ENCODE peak calls at places on chromosomes 2 and 18, in nine cellular contexts. One of them, this sample, is unnamed.

GRCh38 chr18:39843546-39843945 is 2111.5 kb upstream of the PIK3C3 start:
- DNase-seq in AG09309: no peak
- DNase-seq in cardiac muscle cell: no peak
- DNase-seq in hepatocyte: no peak
- DNase-seq in tibial artery: no peak
- DNase-seq in AG09319: no peak
- DNase-seq in RWPE1: no peak
- DNase-seq in A549: no peak
- DNase-seq in B cell: no peak
- DNase-seq in this sample: no peak

GRCh38 chr18:22704627-22704918 is 228.6 kb upstream of the RBBP8 start:
- DNase-seq in AG09309: no peak
- DNase-seq in cardiac muscle cell: no peak
- DNase-seq in hepatocyte: no peak
- DNase-seq in tibial artery: no peak
- DNase-seq in AG09319: no peak
- DNase-seq in RWPE1: no peak
- DNase-seq in A549: no peak
- DNase-seq in B cell: no peak
- DNase-seq in this sample: no peak

GRCh38 chr2:151071382-151071781 is 190.3 kb downstream of the RBM43 start:
- DNase-seq in AG09309: peak
- DNase-seq in cardiac muscle cell: peak
- DNase-seq in hepatocyte: peak
- DNase-seq in tibial artery: no peak
- DNase-seq in AG09319: no peak
- DNase-seq in RWPE1: no peak
- DNase-seq in A549: peak
- DNase-seq in B cell: no peak
- DNase-seq in this sample: no peak

GRCh38 chr18:36352384-36352783 is 54.9 kb downstream of the FHOD3 start:
- DNase-seq in AG09309: peak
- DNase-seq in cardiac muscle cell: peak
- DNase-seq in hepatocyte: peak
- DNase-seq in tibial artery: peak
- DNase-seq in AG09319: peak
- DNase-seq in RWPE1: peak
- DNase-seq in A549: peak
- DNase-seq in B cell: no peak
- DNase-seq in this sample: no peak

GRCh38 chr2:149031396-149031795 is 7.1 kb upstream of the LYPD6B start:
- DNase-seq in AG09309: no peak
- DNase-seq in cardiac muscle cell: no peak
- DNase-seq in hepatocyte: no peak
- DNase-seq in tibial artery: no peak
- DNase-seq in AG09319: no peak
- DNase-seq in RWPE1: no peak
- DNase-seq in A549: no peak
- DNase-seq in B cell: no peak
- DNase-seq in this sample: peak

GRCh38 chr18:79567481-79568147 is 112.0 kb upstream of the CTDP1 start:
- DNase-seq in AG09309: peak
- DNase-seq in cardiac muscle cell: peak
- DNase-seq in hepatocyte: peak
- DNase-seq in tibial artery: no peak
- DNase-seq in AG09319: peak
- DNase-seq in RWPE1: peak
- DNase-seq in A549: no peak
- DNase-seq in B cell: no peak
- DNase-seq in this sample: peak

GRCh38 chr18:37362158-37362890 is 203.3 kb downstream of the CELF4 start:
- DNase-seq in AG09309: no peak
- DNase-seq in cardiac muscle cell: no peak
- DNase-seq in hepatocyte: no peak
- DNase-seq in tibial artery: no peak
- DNase-seq in AG09319: no peak
- DNase-seq in RWPE1: no peak
- DNase-seq in A549: no peak
- DNase-seq in B cell: no peak
- DNase-seq in this sample: no peak

GRCh38 chr2:137942037-137942784 is 22.1 kb upstream of the HNMT start:
- DNase-seq in AG09309: no peak
- DNase-seq in cardiac muscle cell: peak
- DNase-seq in hepatocyte: no peak
- DNase-seq in tibial artery: no peak
- DNase-seq in AG09319: no peak
- DNase-seq in RWPE1: no peak
- DNase-seq in A549: peak
- DNase-seq in B cell: no peak
- DNase-seq in this sample: no peak

GRCh38 chr2:11559066-11559785 is 25.4 kb downstream of the GREB1 start:
- DNase-seq in AG09309: no peak
- DNase-seq in cardiac muscle cell: no peak
- DNase-seq in hepatocyte: no peak
- DNase-seq in tibial artery: peak
- DNase-seq in AG09319: no peak
- DNase-seq in RWPE1: no peak
- DNase-seq in A549: no peak
- DNase-seq in B cell: no peak
- DNase-seq in this sample: no peak

GRCh38 chr2:54289942-54290702 is 34.1 kb upstream of the TSPYL6 start:
- DNase-seq in AG09309: no peak
- DNase-seq in cardiac muscle cell: no peak
- DNase-seq in hepatocyte: no peak
- DNase-seq in tibial artery: no peak
- DNase-seq in AG09319: no peak
- DNase-seq in RWPE1: no peak
- DNase-seq in A549: no peak
- DNase-seq in B cell: no peak
- DNase-seq in this sample: no peak

GRCh38 chr2:1430491-1430890 is 17.2 kb downstream of the TPO start:
- DNase-seq in AG09309: no peak
- DNase-seq in cardiac muscle cell: no peak
- DNase-seq in hepatocyte: no peak
- DNase-seq in tibial artery: no peak
- DNase-seq in AG09319: no peak
- DNase-seq in RWPE1: no peak
- DNase-seq in A549: no peak
- DNase-seq in B cell: no peak
- DNase-seq in this sample: no peak

GRCh38 chr2:68436270-68436669 is 30.8 kb downstream of the FBXO48 start:
- DNase-seq in AG09309: no peak
- DNase-seq in cardiac muscle cell: no peak
- DNase-seq in hepatocyte: no peak
- DNase-seq in tibial artery: no peak
- DNase-seq in AG09319: no peak
- DNase-seq in RWPE1: no peak
- DNase-seq in A549: no peak
- DNase-seq in B cell: no peak
- DNase-seq in this sample: no peak

GRCh38 chr2:68441179-68441993 is 25.7 kb downstream of the FBXO48 start:
- DNase-seq in AG09309: peak
- DNase-seq in cardiac muscle cell: peak
- DNase-seq in hepatocyte: peak
- DNase-seq in tibial artery: peak
- DNase-seq in AG09319: peak
- DNase-seq in RWPE1: peak
- DNase-seq in A549: peak
- DNase-seq in B cell: peak
- DNase-seq in this sample: peak

GRCh38 chr2:68438455-68439303 is 28.4 kb downstream of the FBXO48 start:
- DNase-seq in AG09309: no peak
- DNase-seq in cardiac muscle cell: no peak
- DNase-seq in hepatocyte: no peak
- DNase-seq in tibial artery: no peak
- DNase-seq in AG09319: no peak
- DNase-seq in RWPE1: no peak
- DNase-seq in A549: no peak
- DNase-seq in B cell: no peak
- DNase-seq in this sample: no peak

GRCh38 chr2:68447118-68447517 is 20.0 kb downstream of the FBXO48 start:
- DNase-seq in AG09309: no peak
- DNase-seq in cardiac muscle cell: no peak
- DNase-seq in hepatocyte: no peak
- DNase-seq in tibial artery: no peak
- DNase-seq in AG09319: no peak
- DNase-seq in RWPE1: no peak
- DNase-seq in A549: no peak
- DNase-seq in B cell: no peak
- DNase-seq in this sample: no peak

GRCh38 chr2:68441994-68442322 is 25.1 kb downstream of the FBXO48 start:
- DNase-seq in AG09309: no peak
- DNase-seq in cardiac muscle cell: no peak
- DNase-seq in hepatocyte: no peak
- DNase-seq in tibial artery: no peak
- DNase-seq in AG09319: no peak
- DNase-seq in RWPE1: no peak
- DNase-seq in A549: no peak
- DNase-seq in B cell: no peak
- DNase-seq in this sample: no peak
- TF ChIP-seq CTCF in AG09309: no peak
- TF ChIP-seq CTCF in cardiac muscle cell: no peak
- TF ChIP-seq CTCF in hepatocyte: no peak
- TF ChIP-seq CTCF in tibial artery: no peak
- TF ChIP-seq CTCF in AG09319: no peak
- TF ChIP-seq CTCF in RWPE1: peak
- TF ChIP-seq CTCF in A549: no peak
- TF ChIP-seq CTCF in B cell: peak
- TF ChIP-seq CTCF in this sample: peak

DNA sequence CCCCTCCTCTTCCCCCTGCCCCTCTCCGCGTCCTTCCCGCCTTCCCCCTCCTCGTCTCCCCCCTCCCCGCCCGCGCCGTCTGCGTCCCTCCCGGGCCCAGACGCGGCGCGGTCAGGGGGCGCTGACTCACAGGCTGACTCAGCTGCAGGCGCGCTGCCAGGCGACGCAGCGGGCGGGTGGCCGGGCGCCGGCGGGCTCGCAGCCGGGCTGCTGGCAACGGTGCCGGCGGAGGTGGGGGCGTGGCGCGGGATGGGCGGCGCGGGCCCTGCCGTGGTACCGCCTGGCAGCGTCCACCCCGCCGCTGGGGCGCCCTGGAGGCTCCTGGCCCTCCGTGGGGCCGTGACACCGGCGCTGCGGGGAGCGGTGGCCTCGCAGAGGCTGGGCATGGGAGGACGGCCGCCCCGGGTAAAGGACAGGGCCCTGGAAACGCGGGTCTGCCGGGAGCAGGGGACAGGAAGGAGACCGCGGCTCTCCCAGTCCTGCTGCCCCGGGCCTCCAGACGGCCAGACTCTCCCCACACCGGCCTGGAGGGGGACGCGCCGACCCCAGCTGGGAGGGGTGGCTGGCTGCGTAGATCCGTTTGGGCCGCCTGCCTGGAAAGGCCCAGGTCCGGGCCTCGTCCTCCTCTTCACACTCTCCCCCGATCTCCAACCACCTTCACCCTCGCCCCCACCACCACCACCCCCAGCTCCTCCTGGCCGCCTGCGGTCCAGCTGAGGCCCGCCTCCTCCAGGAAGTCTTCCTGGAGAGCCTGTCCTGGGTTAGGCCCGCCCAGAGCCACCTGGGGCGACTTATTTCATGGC is 10.0 kb upstream of the PROC start:
- DNase-seq in AG09309: peak
- DNase-seq in cardiac muscle cell: peak
- DNase-seq in hepatocyte: peak
- DNase-seq in tibial artery: peak
- DNase-seq in AG09319: peak
- DNase-seq in RWPE1: peak
- DNase-seq in A549: peak
- DNase-seq in B cell: peak
- DNase-seq in this sample: peak
- TF ChIP-seq CTCF in AG09309: no peak
- TF ChIP-seq CTCF in cardiac muscle cell: no peak
- TF ChIP-seq CTCF in hepatocyte: no peak
- TF ChIP-seq CTCF in tibial artery: no peak
- TF ChIP-seq CTCF in AG09319: no peak
- TF ChIP-seq CTCF in RWPE1: no peak
- TF ChIP-seq CTCF in A549: no peak
- TF ChIP-seq CTCF in B cell: no peak
- TF ChIP-seq CTCF in this sample: no peak

DNA sequence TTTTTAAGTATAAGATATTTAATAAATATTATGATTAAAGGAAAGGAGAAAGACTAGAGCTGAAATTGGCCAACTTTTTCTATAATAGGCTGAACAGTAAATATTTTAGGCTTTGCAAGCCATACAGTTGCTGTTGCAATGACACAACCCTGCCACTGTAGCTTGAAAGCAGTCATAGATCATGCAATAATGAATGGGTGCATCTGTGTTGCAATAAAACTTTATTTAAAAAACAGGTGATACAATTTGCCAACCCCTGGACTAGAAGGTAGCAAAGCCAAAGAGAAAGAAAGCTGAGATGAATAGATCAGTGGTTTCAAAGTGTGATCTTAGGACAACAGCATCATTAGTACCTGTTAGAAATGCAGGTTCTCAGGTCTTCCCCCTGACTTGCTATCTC is 219.1 kb downstream of the SETBP1 start:
- DNase-seq in AG09309: no peak
- DNase-seq in cardiac muscle cell: no peak
- DNase-seq in hepatocyte: no peak
- DNase-seq in tibial artery: no peak
- DNase-seq in AG09319: no peak
- DNase-seq in RWPE1: no peak
- DNase-seq in A549: no peak
- DNase-seq in B cell: no peak
- DNase-seq in this sample: no peak
- TF ChIP-seq CTCF in AG09309: no peak
- TF ChIP-seq CTCF in cardiac muscle cell: no peak
- TF ChIP-seq CTCF in hepatocyte: no peak
- TF ChIP-seq CTCF in tibial artery: no peak
- TF ChIP-seq CTCF in AG09319: no peak
- TF ChIP-seq CTCF in RWPE1: no peak
- TF ChIP-seq CTCF in A549: no peak
- TF ChIP-seq CTCF in B cell: no peak
- TF ChIP-seq CTCF in this sample: no peak

GRCh38 chr2:155382781-155383180 is 684.3 kb downstream of the KCNJ3 start:
- DNase-seq in AG09309: no peak
- DNase-seq in cardiac muscle cell: no peak
- DNase-seq in hepatocyte: peak
- DNase-seq in tibial artery: no peak
- DNase-seq in AG09319: no peak
- DNase-seq in RWPE1: no peak
- DNase-seq in A549: no peak
- DNase-seq in B cell: no peak
- DNase-seq in this sample: no peak

GRCh38 chr2:155381446-155381845 is 683.0 kb downstream of the KCNJ3 start:
- DNase-seq in AG09309: no peak
- DNase-seq in cardiac muscle cell: no peak
- DNase-seq in hepatocyte: no peak
- DNase-seq in tibial artery: no peak
- DNase-seq in AG09319: no peak
- DNase-seq in RWPE1: no peak
- DNase-seq in A549: no peak
- DNase-seq in B cell: no peak
- DNase-seq in this sample: no peak

GRCh38 chr2:155372969-155373368 is 674.5 kb downstream of the KCNJ3 start:
- DNase-seq in AG09309: no peak
- DNase-seq in cardiac muscle cell: peak
- DNase-seq in hepatocyte: peak
- DNase-seq in tibial artery: no peak
- DNase-seq in AG09319: no peak
- DNase-seq in RWPE1: no peak
- DNase-seq in A549: peak
- DNase-seq in B cell: no peak
- DNase-seq in this sample: no peak

GRCh38 chr2:155377931-155378444 is 679.5 kb downstream of the KCNJ3 start:
- DNase-seq in AG09309: no peak
- DNase-seq in cardiac muscle cell: no peak
- DNase-seq in hepatocyte: no peak
- DNase-seq in tibial artery: no peak
- DNase-seq in AG09319: no peak
- DNase-seq in RWPE1: no peak
- DNase-seq in A549: no peak
- DNase-seq in B cell: no peak
- DNase-seq in this sample: no peak

GRCh38 chr2:155377178-155377780 is 678.8 kb downstream of the KCNJ3 start:
- DNase-seq in AG09309: peak
- DNase-seq in cardiac muscle cell: peak
- DNase-seq in hepatocyte: peak
- DNase-seq in tibial artery: no peak
- DNase-seq in AG09319: no peak
- DNase-seq in RWPE1: peak
- DNase-seq in A549: peak
- DNase-seq in B cell: peak
- DNase-seq in this sample: no peak
- TF ChIP-seq CTCF in AG09309: peak
- TF ChIP-seq CTCF in cardiac muscle cell: peak
- TF ChIP-seq CTCF in hepatocyte: peak
- TF ChIP-seq CTCF in tibial artery: no peak
- TF ChIP-seq CTCF in AG09319: peak
- TF ChIP-seq CTCF in RWPE1: peak
- TF ChIP-seq CTCF in A549: peak
- TF ChIP-seq CTCF in B cell: peak
- TF ChIP-seq CTCF in this sample: no peak